ENCODE peak calls at places on chromosome 12, in four cellular contexts. J is stomach, V is Peyer's patch, B is astrocyte of the spinal cord. C is an unnamed sample.

GRCh38 chr12:105820407-105821140 is 318.2 kb downstream of the NUAK1 start:
- DNase-seq in B (peak), V (no peak), J (no peak), C (no peak)

GRCh38 chr12:125193798-125194562 is 128.7 kb downstream of the AACS start:
- DNase-seq in V (no peak), B (peak), J (no peak), C (no peak)

GRCh38 chr12:13208533-13209278 is 12.2 kb downstream of the EMP1 start:
- DNase-seq in B (no peak), J (no peak), V (no peak), C (no peak)

GRCh38 chr12:122422769-122423257 is 344 bp upstream of the CLIP1 start:
- DNase-seq in B (peak), J (no peak), V (no peak), C (no peak)

GRCh38 chr12:96493101-96493500 is 3.7 kb downstream of the CFAP54 start:
- DNase-seq in B (no peak), V (no peak), J (no peak), C (no peak)

GRCh38 chr12:67797316-67797741 is 148.8 kb downstream of the DYRK2 start:
- DNase-seq in V (no peak), B (no peak), J (no peak), C (no peak)

GRCh38 chr12:123288751-123289346 is 17.2 kb upstream of the CDK2AP1 start:
- DNase-seq in V (no peak), J (no peak), B (no peak), C (no peak)

GRCh38 chr12:111687255-111687654 is 1.4 kb downstream of the ACAD10 start:
- DNase-seq in J (no peak), V (no peak), B (no peak), C (no peak)

GRCh38 chr12:78560633-78561032 is 303.9 kb upstream of the SYT1 start:
- DNase-seq in B (no peak), J (no peak), V (no peak), C (no peak)

GRCh38 chr12:33817713-33818112 is 204.6 kb upstream of the ALG10 start:
- DNase-seq in B (no peak), J (no peak), V (no peak), C (no peak)

GRCh38 chr12:52691076-52691764 is 11.0 kb upstream of the KRT1 start:
- DNase-seq in V (peak), B (no peak), J (no peak), C (no peak)

GRCh38 chr12:58416211-58416610 is 474.8 kb downstream of the ATP23 start:
- DNase-seq in B (peak), J (no peak), V (no peak), C (no peak)

GRCh38 chr12:20283467-20283866 is 84.9 kb upstream of the PDE3A start:
- DNase-seq in B (no peak), J (no peak), V (no peak), C (no peak)

GRCh38 chr12:24896171-24896570 is 52.7 kb downstream of the BCAT1 start:
- DNase-seq in B (no peak), J (no peak), V (no peak), C (no peak)

GRCh38 chr12:113221181-113221996 is at the start of gene TPCN1:
- DNase-seq in J (peak), V (peak), B (peak), C (peak)
- TF ChIP-seq CTCF in J (peak), V (no peak), B (peak), C (no peak)

GRCh38 chr12:89873745-89874144 is 165.1 kb upstream of the ATP2B1 start:
- DNase-seq in J (no peak), B (no peak), V (no peak), C (no peak)

GRCh38 chr12:89875225-89875624 is 166.6 kb upstream of the ATP2B1 start:
- DNase-seq in V (no peak), B (no peak), J (no peak), C (no peak)

GRCh38 chr12:89872922-89873630 is 164.4 kb upstream of the ATP2B1 start:
- DNase-seq in J (no peak), V (no peak), B (no peak), C (no peak)

GRCh38 chr12:89875809-89876208 is 167.2 kb upstream of the ATP2B1 start:
- DNase-seq in B (no peak), V (no peak), J (no peak), C (no peak)

DNA sequence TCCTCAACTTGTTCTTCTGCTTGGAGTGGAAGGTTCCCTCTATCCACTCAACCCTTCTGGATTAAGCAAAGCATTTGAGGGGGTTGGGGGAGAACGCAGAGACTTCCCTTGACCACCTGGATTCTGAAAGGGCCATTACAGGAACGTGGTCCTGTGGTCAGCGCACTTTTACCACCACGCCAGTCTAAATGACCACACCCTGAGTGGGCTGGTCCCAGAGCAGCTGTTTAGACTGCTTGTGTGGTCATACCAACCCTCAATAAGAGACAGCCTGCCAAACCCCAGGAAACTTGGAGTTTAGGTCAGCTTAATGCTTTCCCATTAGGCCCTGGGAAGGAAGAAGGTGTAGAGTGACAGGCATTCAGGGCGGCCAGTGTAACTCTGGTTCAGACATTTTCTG is 165.5 kb upstream of the ATP2B1 start:
- DNase-seq in J (no peak), B (peak), V (no peak), C (no peak)
- H3K4me3 ChIP-seq in J (no peak), B (no peak), V (no peak), C (no peak)

GRCh38 chr12:69112616-69113015 is 126.8 kb upstream of the CPSF6 start:
- DNase-seq in V (no peak), B (no peak), J (no peak), C (no peak)

GRCh38 chr12:69107541-69107940 is 131.8 kb upstream of the CPSF6 start:
- DNase-seq in V (no peak), J (no peak), B (no peak), C (no peak)

GRCh38 chr12:69106482-69107118 is 132.8 kb upstream of the CPSF6 start:
- DNase-seq in V (no peak), J (no peak), B (no peak), C (no peak)

GRCh38 chr12:69105101-69105613 is 134.2 kb upstream of the CPSF6 start:
- DNase-seq in B (no peak), V (no peak), J (no peak), C (no peak)

GRCh38 chr12:69108024-69108423 is 131.3 kb upstream of the CPSF6 start:
- DNase-seq in B (peak), J (no peak), V (no peak), C (no peak)
- TF ChIP-seq CTCF in B (no peak), J (no peak), V (no peak), C (no peak)

GRCh38 chr12:23555808-23556207 is 393.7 kb downstream of the SOX5 start:
- DNase-seq in J (no peak), B (no peak), V (no peak), C (no peak)
- H3K4me3 ChIP-seq in J (no peak), B (no peak), V (no peak), C (no peak)

GRCh38 chr12:129564768-129565167 is 339.1 kb downstream of the TMEM132D start:
- DNase-seq in J (no peak), V (no peak), B (no peak), C (no peak)
- TF ChIP-seq CTCF in J (no peak), V (no peak), B (no peak), C (no peak)

GRCh38 chr12:27253347-27253746 is 9.3 kb downstream of the STK38L start:
- DNase-seq in B (no peak), V (no peak), J (no peak), C (no peak)

GRCh38 chr12:27257104-27257848 is 13.2 kb downstream of the STK38L start:
- DNase-seq in B (no peak), J (no peak), V (no peak), C (no peak)

GRCh38 chr12:27252934-27253333 is 8.8 kb downstream of the STK38L start:
- DNase-seq in J (no peak), V (no peak), B (no peak), C (no peak)
- H3K4me3 ChIP-seq in J (no peak), V (no peak), B (no peak), C (no peak)